ENCODE peak calls at places on chromosomes 12 and 14, in six cellular contexts. T is prostate gland, W is transverse colon, J is Peyer's patch, G is choroid plexus epithelial cell, K is foreskin fibroblast. I is an unnamed sample.

GRCh38 chr12:111409403-111410228 is 3.9 kb downstream of the SH2B3 start:
- DNase-seq in T (no peak), W (no peak), J (no peak), G (peak), K (peak), I (no peak)

GRCh38 chr14:61342486-61342885 is 21.1 kb downstream of the PRKCH start:
- DNase-seq in T (no peak), W (peak), J (no peak), G (no peak), K (no peak), I (no peak)

GRCh38 chr12:88111074-88111652 is 30.7 kb downstream of the CEP290 start:
- DNase-seq in T (no peak), W (no peak), J (no peak), G (peak), K (peak), I (no peak)

GRCh38 chr14:65421201-65421981 is 8.9 kb downstream of the FUT8 start:
- DNase-seq in T (no peak), W (no peak), J (no peak), G (peak), K (peak), I (no peak)

GRCh38 chr14:101250336-101250947 is 310.9 kb upstream of the DIO3 start:
- DNase-seq in T (no peak), W (no peak), J (no peak), G (no peak), K (no peak), I (no peak)

GRCh38 chr14:96682401-96682800 is 114.8 kb upstream of the VRK1 start:
- DNase-seq in T (no peak), W (no peak), J (no peak), G (no peak), K (no peak), I (no peak)

GRCh38 chr12:48943221-48943620 is 14.1 kb downstream of the ARF3 start:
- DNase-seq in T (no peak), W (no peak), J (no peak), G (no peak), K (no peak), I (no peak)

GRCh38 chr12:138898-139534 is 72.4 kb downstream of the IQSEC3 start:
- DNase-seq in T (no peak), W (no peak), J (no peak), G (peak), K (peak), I (no peak)

GRCh38 chr14:102659797-102660196 is 67.3 kb downstream of the RCOR1 start:
- DNase-seq in T (no peak), W (no peak), J (no peak), G (peak), K (peak), I (no peak)

GRCh38 chr12:120705618-120706017 is 4.6 kb upstream of the UNC119B start:
- DNase-seq in T (no peak), W (no peak), J (no peak), G (no peak), K (no peak), I (no peak)

GRCh38 chr14:103105580-103106168 is 11.1 kb downstream of the EXOC3L4 start:
- DNase-seq in T (no peak), W (peak), J (no peak), G (no peak), K (peak), I (peak)

GRCh38 chr12:125284945-125285344 is 219.7 kb downstream of the AACS start:
- DNase-seq in T (no peak), W (no peak), J (no peak), G (no peak), K (no peak), I (no peak)

GRCh38 chr12:27523305-27523641 is 733 bp upstream of the PPFIBP1 start:
- DNase-seq in T (no peak), W (no peak), J (no peak), G (peak), K (no peak), I (no peak)

GRCh38 chr14:38941485-38941884 is 161.6 kb downstream of the SEC23A start:
- DNase-seq in T (no peak), W (no peak), J (no peak), G (peak), K (no peak), I (no peak)

GRCh38 chr12:45336331-45336730 is 120.4 kb downstream of the ANO6 start:
- DNase-seq in T (no peak), W (no peak), J (no peak), G (peak), K (peak), I (no peak)

GRCh38 chr12:132698336-132698735 is 10.9 kb downstream of the PXMP2 start:
- DNase-seq in T (no peak), W (no peak), J (no peak), G (peak), K (no peak), I (no peak)

GRCh38 chr14:52043690-52044089 is 25.2 kb downstream of the NID2 start:
- DNase-seq in T (no peak), W (peak), J (peak), G (peak), K (peak), I (peak)

GRCh38 chr14:85313801-85314207 is 216.1 kb upstream of the FLRT2 start:
- DNase-seq in T (no peak), W (no peak), J (no peak), G (peak), K (no peak), I (no peak)

GRCh38 chr12:91432079-91432478 is 249.5 kb upstream of the DCN start:
- DNase-seq in T (no peak), W (no peak), J (no peak), G (peak), K (peak), I (no peak)

GRCh38 chr12:132322206-132323132 is 6.9 kb downstream of the GALNT9 start:
- DNase-seq in T (no peak), W (no peak), J (no peak), G (peak), K (no peak), I (no peak)

GRCh38 chr12:6915023-6915788 is 826 bp downstream of the ENO2 start:
- DNase-seq in T (no peak), W (no peak), J (no peak), G (no peak), K (peak), I (peak)

GRCh38 chr12:102144221-102144620 is 24.2 kb downstream of the PARPBP start:
- DNase-seq in T (no peak), W (no peak), J (no peak), G (peak), K (no peak), I (no peak)

GRCh38 chr14:20873370-20874177 is 17.6 kb upstream of the RNASE3 start:
- DNase-seq in T (peak), W (peak), J (peak), G (peak), K (peak), I (peak)

GRCh38 chr12:18250313-18250916 is 10.9 kb upstream of the PIK3C2G start:
- DNase-seq in T (peak), W (no peak), J (no peak), G (peak), K (peak), I (peak)

GRCh38 chr14:47208434-47208833 is 467.0 kb downstream of the MDGA2 start:
- DNase-seq in T (no peak), W (no peak), J (no peak), G (no peak), K (no peak), I (no peak)

GRCh38 chr14:33940561-33941011 is 10.3 kb downstream of the EGLN3 start:
- DNase-seq in T (no peak), W (no peak), J (no peak), G (no peak), K (no peak), I (no peak)

GRCh38 chr12:75478395-75478794 is 2.2 kb upstream of the GLIPR1 start:
- DNase-seq in T (no peak), W (no peak), J (no peak), G (peak), K (peak), I (no peak)

GRCh38 chr12:132888852-132889251 is 1.4 kb upstream of the CHFR start:
- DNase-seq in T (no peak), W (no peak), J (no peak), G (no peak), K (no peak), I (no peak)

GRCh38 chr14:58697927-58698641 is 60.3 kb downstream of the DACT1 start:
- DNase-seq in T (no peak), W (no peak), J (no peak), G (no peak), K (no peak), I (peak)

GRCh38 chr12:106274575-106275081 is 26.8 kb upstream of the CKAP4 start:
- DNase-seq in T (peak), W (no peak), J (no peak), G (no peak), K (no peak), I (no peak)

GRCh38 chr12:120466560-120467315 is 2.8 kb downstream of the SRSF9 start:
- DNase-seq in T (peak), W (peak), J (no peak), G (peak), K (peak), I (peak)

GRCh38 chr14:101469382-101470251 is 91.7 kb upstream of the DIO3 start:
- DNase-seq in T (no peak), W (no peak), J (peak), G (no peak), K (no peak), I (no peak)

GRCh38 chr12:56931474-56931978 is 2.7 kb downstream of the SDR9C7 start:
- DNase-seq in T (no peak), W (no peak), J (no peak), G (peak), K (peak), I (peak)

GRCh38 chr14:45038865-45039264 is 45.1 kb upstream of the PRPF39 start:
- DNase-seq in T (no peak), W (no peak), J (no peak), G (no peak), K (no peak), I (no peak)

DNA sequence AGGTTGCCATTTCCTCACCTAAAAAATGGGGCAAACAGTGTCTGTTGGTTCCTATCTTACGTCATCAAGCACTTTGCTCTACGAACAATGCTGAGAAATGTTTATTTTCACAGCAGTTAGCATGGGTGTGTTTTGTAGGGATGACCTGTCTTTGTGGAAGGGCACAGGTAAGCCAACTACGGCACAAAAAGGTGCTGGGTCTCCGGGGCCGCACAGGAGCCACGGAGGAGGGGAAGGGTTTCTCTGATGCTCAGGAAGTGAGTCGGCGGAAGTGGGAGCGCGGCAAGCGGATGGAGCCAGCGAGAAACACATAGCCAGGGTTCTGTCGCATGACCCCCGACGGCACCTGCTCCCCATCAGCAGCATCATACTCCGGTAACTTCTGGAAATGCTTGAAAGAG is 65.6 kb upstream of the TCL1B start:
- DNase-seq in T (no peak), W (no peak), J (no peak), G (no peak), K (no peak), I (no peak)
- H3K4me3 ChIP-seq in T (no peak), W (no peak), J (no peak), G (no peak), K (no peak), I (no peak)

GRCh38 chr12:72273499-72273837 is 1.3 kb downstream of the TRHDE start:
- DNase-seq in T (no peak), W (no peak), J (peak), G (no peak), K (no peak), I (no peak)
- H3K4me3 ChIP-seq in T (peak), W (peak), J (peak), G (peak), K (peak), I (no peak)

GRCh38 chr14:22523283-22523682 is 65.7 kb downstream of the DAD1 start:
- DNase-seq in T (no peak), W (no peak), J (no peak), G (no peak), K (no peak), I (no peak)

GRCh38 chr14:22526744-22527143 is 62.3 kb downstream of the DAD1 start:
- DNase-seq in T (no peak), W (no peak), J (no peak), G (no peak), K (no peak), I (no peak)

GRCh38 chr14:22524784-22525161 is 64.3 kb downstream of the DAD1 start:
- DNase-seq in T (no peak), W (no peak), J (no peak), G (no peak), K (no peak), I (no peak)

GRCh38 chr14:22524105-22524783 is 64.8 kb downstream of the DAD1 start:
- DNase-seq in T (no peak), W (no peak), J (no peak), G (no peak), K (no peak), I (no peak)

GRCh38 chr14:22526210-22526609 is 62.8 kb downstream of the DAD1 start:
- DNase-seq in T (no peak), W (no peak), J (no peak), G (no peak), K (no peak), I (no peak)
- H3K4me3 ChIP-seq in T (no peak), W (no peak), J (peak), G (no peak), K (no peak), I (no peak)

DNA sequence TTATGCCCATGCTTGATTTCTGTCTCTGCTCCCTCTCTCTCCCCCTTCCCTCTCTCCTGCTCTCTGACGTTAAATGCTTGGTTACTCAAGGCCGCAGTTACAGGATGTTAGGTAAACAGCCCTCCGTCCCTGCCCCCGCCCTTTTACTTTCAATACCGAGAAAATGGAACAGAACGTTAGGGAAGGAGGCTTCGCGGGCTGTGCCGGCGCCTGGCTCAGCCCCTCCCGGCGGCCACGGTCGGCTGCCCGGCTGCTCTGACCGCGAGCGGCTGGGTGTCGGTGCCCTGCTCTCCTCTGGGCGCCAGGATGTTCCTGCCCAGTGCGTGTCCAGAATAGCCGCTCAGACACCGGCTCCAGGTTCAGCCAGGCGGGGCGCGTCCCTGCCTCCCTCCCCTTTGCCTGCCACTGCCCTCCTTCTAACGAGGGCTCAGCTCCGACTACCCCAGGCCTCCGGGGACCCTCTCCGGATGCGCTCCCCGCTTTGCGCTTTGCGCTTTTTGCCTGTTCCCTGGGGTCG is 166.1 kb downstream of the ADCK1 start:
- DNase-seq in T (no peak), W (no peak), J (no peak), G (peak), K (peak), I (no peak)
- H3K4me3 ChIP-seq in T (no peak), W (peak), J (peak), G (peak), K (peak), I (peak)

DNA sequence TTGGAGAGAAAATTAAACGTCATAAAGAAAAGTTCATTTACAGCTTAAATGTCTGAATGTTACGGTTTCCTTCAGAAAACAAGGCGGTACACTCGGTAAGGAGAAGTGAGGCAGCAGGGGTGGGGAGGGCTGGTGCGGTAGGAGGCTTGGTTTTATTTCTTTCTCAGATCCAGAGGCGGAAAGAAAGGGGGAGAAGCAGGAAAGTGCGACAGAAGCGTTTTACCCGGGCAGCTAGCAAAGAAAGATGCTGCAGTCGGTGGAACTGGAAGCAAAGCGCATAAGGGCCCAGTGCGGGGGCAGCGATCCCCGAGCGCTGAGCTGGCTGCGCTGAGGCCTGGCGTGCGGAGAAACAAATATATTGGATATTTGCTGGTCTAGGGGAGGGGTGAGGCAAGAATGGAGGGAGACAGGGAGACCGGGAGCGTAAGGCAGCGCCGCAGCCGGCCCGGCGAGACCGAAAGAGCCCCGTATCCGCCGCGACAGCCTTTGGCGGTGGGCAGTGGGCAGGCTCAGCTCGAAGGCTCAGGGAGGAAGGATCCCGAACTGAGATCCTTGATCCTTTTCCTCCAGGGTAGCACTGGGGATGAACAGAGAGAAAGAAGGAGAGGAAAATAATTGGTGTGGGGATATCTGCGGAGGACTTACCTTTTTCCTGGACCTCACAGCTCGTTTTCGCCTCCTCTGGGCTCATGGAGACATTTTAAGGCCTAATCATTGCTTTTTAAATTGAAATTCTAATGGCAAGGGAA is 6.4 kb upstream of the HOXC11 start:
- DNase-seq in T (no peak), W (no peak), J (no peak), G (no peak), K (peak), I (no peak)
- H3K4me3 ChIP-seq in T (no peak), W (no peak), J (no peak), G (no peak), K (peak), I (no peak)

DNA sequence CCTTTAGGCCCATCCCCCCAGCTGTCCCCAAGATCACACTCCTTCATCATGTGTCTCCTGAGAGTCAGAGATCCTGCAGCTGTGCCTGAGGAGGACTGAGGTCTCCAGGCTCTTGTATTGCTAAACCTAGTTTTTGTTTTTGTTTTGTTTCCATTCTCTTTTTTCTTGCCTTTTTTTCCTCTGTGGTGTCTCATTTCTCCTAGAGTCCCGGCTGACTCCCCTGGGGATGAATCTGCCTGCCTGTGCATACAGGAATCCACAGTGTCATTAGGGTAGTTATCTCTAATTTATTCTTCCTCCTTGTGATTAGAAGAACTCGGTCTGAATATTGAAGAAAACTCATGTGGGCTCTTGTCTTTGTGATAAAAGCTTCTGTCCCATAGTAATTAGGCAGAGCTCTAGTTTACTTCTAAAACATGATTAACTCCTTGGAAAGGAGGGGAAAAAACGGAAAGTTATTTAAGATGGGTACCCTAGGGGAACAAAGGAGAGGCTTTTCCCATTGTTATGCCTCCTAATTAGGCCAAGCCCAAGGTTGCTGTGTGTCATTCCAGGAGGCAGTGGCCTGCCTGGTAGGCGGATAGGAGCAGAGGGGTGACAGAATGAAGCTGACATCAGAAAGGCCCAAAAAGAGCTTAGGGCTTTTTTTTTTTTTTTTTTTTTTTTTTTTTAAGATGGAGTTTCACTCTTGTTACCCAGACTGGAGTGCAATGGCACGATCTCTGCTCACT is 343.1 kb downstream of the ZFP36L1 start:
- DNase-seq in T (no peak), W (no peak), J (no peak), G (peak), K (no peak), I (no peak)
- H3K4me3 ChIP-seq in T (no peak), W (no peak), J (no peak), G (no peak), K (no peak), I (no peak)